ENCODE peak calls at places on chromosomes 7 and 10, in nine cellular contexts. One of them, this sample, is unnamed.

GRCh38 chr10:124516998-124517397 is 55.4 kb downstream of the LHPP start:
- DNase-seq in HuH-7: no peak
- DNase-seq in NCI-H2171: no peak
- DNase-seq in cardiac fibroblast: no peak
- DNase-seq in ELR: no peak
- DNase-seq in HCT116: no peak
- DNase-seq in astrocyte of the spinal cord: no peak
- DNase-seq in AG08395: no peak
- DNase-seq in HTR-8/SVneo: no peak
- DNase-seq in this sample: no peak

GRCh38 chr7:15099074-15099473 is 196.5 kb upstream of the DGKB start:
- DNase-seq in HuH-7: no peak
- DNase-seq in NCI-H2171: no peak
- DNase-seq in cardiac fibroblast: no peak
- DNase-seq in ELR: no peak
- DNase-seq in HCT116: no peak
- DNase-seq in astrocyte of the spinal cord: no peak
- DNase-seq in AG08395: no peak
- DNase-seq in HTR-8/SVneo: no peak
- DNase-seq in this sample: no peak

GRCh38 chr10:1420663-1421362 is 316.5 kb downstream of the ADARB2 start:
- DNase-seq in HuH-7: peak
- DNase-seq in NCI-H2171: peak
- DNase-seq in cardiac fibroblast: peak
- DNase-seq in ELR: peak
- DNase-seq in HCT116: peak
- DNase-seq in astrocyte of the spinal cord: no peak
- DNase-seq in AG08395: no peak
- DNase-seq in HTR-8/SVneo: peak
- DNase-seq in this sample: peak

GRCh38 chr10:86363833-86364511 is 2.6 kb downstream of the GRID1 start:
- DNase-seq in HuH-7: no peak
- DNase-seq in NCI-H2171: no peak
- DNase-seq in cardiac fibroblast: no peak
- DNase-seq in ELR: no peak
- DNase-seq in HCT116: no peak
- DNase-seq in astrocyte of the spinal cord: no peak
- DNase-seq in AG08395: no peak
- DNase-seq in HTR-8/SVneo: no peak
- DNase-seq in this sample: peak

GRCh38 chr7:13641699-13642098 is 347.8 kb downstream of the ETV1 start:
- DNase-seq in HuH-7: no peak
- DNase-seq in NCI-H2171: peak
- DNase-seq in cardiac fibroblast: peak
- DNase-seq in ELR: peak
- DNase-seq in HCT116: no peak
- DNase-seq in astrocyte of the spinal cord: peak
- DNase-seq in AG08395: peak
- DNase-seq in HTR-8/SVneo: peak
- DNase-seq in this sample: no peak

GRCh38 chr10:29722777-29723176 is 88.0 kb upstream of the SVIL start:
- DNase-seq in HuH-7: no peak
- DNase-seq in NCI-H2171: no peak
- DNase-seq in cardiac fibroblast: no peak
- DNase-seq in ELR: no peak
- DNase-seq in HCT116: no peak
- DNase-seq in astrocyte of the spinal cord: no peak
- DNase-seq in AG08395: no peak
- DNase-seq in HTR-8/SVneo: no peak
- DNase-seq in this sample: no peak

GRCh38 chr10:78165617-78166016 is 132.0 kb downstream of the RPS24 start:
- DNase-seq in HuH-7: peak
- DNase-seq in NCI-H2171: peak
- DNase-seq in cardiac fibroblast: no peak
- DNase-seq in ELR: peak
- DNase-seq in HCT116: peak
- DNase-seq in astrocyte of the spinal cord: no peak
- DNase-seq in AG08395: no peak
- DNase-seq in HTR-8/SVneo: peak
- DNase-seq in this sample: peak

GRCh38 chr7:130485734-130486113 is 6.2 kb upstream of the MEST start:
- DNase-seq in HuH-7: no peak
- DNase-seq in NCI-H2171: no peak
- DNase-seq in cardiac fibroblast: no peak
- DNase-seq in ELR: no peak
- DNase-seq in HCT116: no peak
- DNase-seq in astrocyte of the spinal cord: no peak
- DNase-seq in AG08395: no peak
- DNase-seq in HTR-8/SVneo: no peak
- DNase-seq in this sample: no peak

GRCh38 chr10:109348324-109348723 is 575.0 kb downstream of the XPNPEP1 start:
- DNase-seq in HuH-7: no peak
- DNase-seq in NCI-H2171: no peak
- DNase-seq in cardiac fibroblast: no peak
- DNase-seq in ELR: no peak
- DNase-seq in HCT116: no peak
- DNase-seq in astrocyte of the spinal cord: no peak
- DNase-seq in AG08395: no peak
- DNase-seq in HTR-8/SVneo: no peak
- DNase-seq in this sample: no peak

GRCh38 chr7:91836065-91836368 is 44.5 kb downstream of the MTERF1 start:
- DNase-seq in HuH-7: no peak
- DNase-seq in NCI-H2171: no peak
- DNase-seq in cardiac fibroblast: peak
- DNase-seq in ELR: peak
- DNase-seq in HCT116: no peak
- DNase-seq in astrocyte of the spinal cord: peak
- DNase-seq in AG08395: no peak
- DNase-seq in HTR-8/SVneo: no peak
- DNase-seq in this sample: no peak

GRCh38 chr7:2959828-2960599 is 83.7 kb downstream of the CARD11 start:
- DNase-seq in HuH-7: no peak
- DNase-seq in NCI-H2171: no peak
- DNase-seq in cardiac fibroblast: no peak
- DNase-seq in ELR: no peak
- DNase-seq in HCT116: no peak
- DNase-seq in astrocyte of the spinal cord: no peak
- DNase-seq in AG08395: no peak
- DNase-seq in HTR-8/SVneo: no peak
- DNase-seq in this sample: no peak

GRCh38 chr10:33612116-33612515 is 277.6 kb upstream of the NRP1 start:
- DNase-seq in HuH-7: no peak
- DNase-seq in NCI-H2171: no peak
- DNase-seq in cardiac fibroblast: peak
- DNase-seq in ELR: peak
- DNase-seq in HCT116: no peak
- DNase-seq in astrocyte of the spinal cord: no peak
- DNase-seq in AG08395: peak
- DNase-seq in HTR-8/SVneo: no peak
- DNase-seq in this sample: no peak

This sample was measured in islet precursor cell.